ENCODE peak calls at places on chromosomes 2 and 18, in eight cellular contexts. F, P, Z, J, L, O, U and W are unnamed samples. For H3K9me3, the result is how much of the 10 kb centered on the place peaks cover.

GRCh38 chr2:132515010-132515409 is 98.4 kb downstream of the GPR39 start:
- DNase-seq in F (no peak), P (peak), Z (no peak), J (no peak), L (no peak), O (no peak), U (peak), W (no peak)

GRCh38 chr2:166643980-166644379 is 149.9 kb upstream of the SCN7A start:
- DNase-seq in F (no peak), P (no peak), Z (no peak), J (no peak), L (no peak), O (no peak), U (no peak), W (no peak)

GRCh38 chr2:112317303-112318158 is 42.1 kb downstream of the ZC3H6 start:
- DNase-seq in F (no peak), P (no peak), Z (no peak), J (no peak), L (no peak), O (no peak), U (no peak), W (no peak)

GRCh38 chr18:25875574-25875973 is 214.8 kb downstream of the SS18 start:
- DNase-seq in F (no peak), P (no peak), Z (no peak), J (no peak), L (no peak), O (no peak), U (peak), W (no peak)

GRCh38 chr2:3181416-3182010 is 196.1 kb downstream of the EIPR1 start:
- DNase-seq in F (no peak), P (no peak), Z (no peak), J (no peak), L (no peak), O (no peak), U (no peak), W (no peak)

GRCh38 chr18:8116346-8117007 is 492.8 kb upstream of the RAB12 start:
- DNase-seq in F (no peak), P (no peak), Z (no peak), J (no peak), L (peak), O (no peak), U (no peak), W (peak)

GRCh38 chr2:238339814-238340213 is 19.5 kb downstream of the TRAF3IP1 start:
- DNase-seq in F (no peak), P (peak), Z (peak), J (no peak), L (no peak), O (no peak), U (no peak), W (no peak)

GRCh38 chr2:33395660-33396249 is 80.7 kb upstream of the RASGRP3 start:
- DNase-seq in F (no peak), P (peak), Z (peak), J (no peak), L (peak), O (no peak), U (no peak), W (peak)

GRCh38 chr2:230939066-230939591 is 14.1 kb upstream of the GPR55 start:
- DNase-seq in F (no peak), P (no peak), Z (no peak), J (no peak), L (peak), O (no peak), U (no peak), W (no peak)

GRCh38 chr18:7021994-7022840 is 95.4 kb downstream of the LAMA1 start:
- DNase-seq in F (no peak), P (peak), Z (peak), J (no peak), L (peak), O (peak), U (no peak), W (peak)

GRCh38 chr18:9619545-9619944 is 5.2 kb upstream of the PPP4R1 start:
- DNase-seq in F (no peak), P (no peak), Z (no peak), J (no peak), L (no peak), O (no peak), U (no peak), W (peak)

GRCh38 chr2:151827564-151828142 is 568 bp downstream of the ARL5A start:
- DNase-seq in F (no peak), P (peak), Z (peak), J (no peak), L (peak), O (no peak), U (peak), W (peak)

GRCh38 chr2:100986157-100986556 is 15.9 kb upstream of the RPL31 start:
- DNase-seq in F (no peak), P (no peak), Z (no peak), J (no peak), L (no peak), O (no peak), U (no peak), W (no peak)
- H3K9me3 ChIP-seq in F (under half), P (under half), Z (under half), J (under half), L (under half), O (under half), U (under half), W (under half)

GRCh38 chr2:164839914-164840457 is 1.6 kb downstream of the COBLL1 start:
- DNase-seq in F (no peak), P (no peak), Z (no peak), J (no peak), L (no peak), O (no peak), U (no peak), W (peak)
- H3K4me3 ChIP-seq in F (peak), P (no peak), Z (peak), J (peak), L (peak), O (peak), U (peak), W (peak)

GRCh38 chr2:13650586-13651180 is 933.9 kb downstream of the TRIB2 start:
- DNase-seq in F (no peak), P (peak), Z (no peak), J (no peak), L (no peak), O (no peak), U (no peak), W (no peak)
- H3K9me3 ChIP-seq in F (under half), P (under half), Z (under half), J (under half), L (under half), O (under half), U (under half), W (under half)

DNA sequence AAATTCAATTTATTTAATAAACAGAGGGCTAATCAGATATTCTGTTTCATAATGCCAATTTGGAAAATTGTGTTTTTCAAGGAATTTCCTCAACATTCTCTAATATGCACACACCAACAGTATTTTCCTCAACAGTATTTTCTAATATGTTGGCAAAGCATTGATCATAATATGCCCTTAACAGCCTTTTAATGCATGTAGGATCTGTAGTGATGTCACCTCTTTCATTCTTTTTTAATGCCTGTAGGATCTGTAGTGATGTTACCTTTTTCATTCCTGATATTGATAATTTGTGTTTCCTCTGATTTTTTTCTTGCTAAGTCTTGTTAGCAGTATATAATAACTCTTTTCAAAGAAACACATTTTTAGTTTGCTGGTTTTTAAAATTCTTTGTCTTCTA is 15.9 kb downstream of the VWA3B start:
- DNase-seq in F (no peak), P (no peak), Z (no peak), J (no peak), L (no peak), O (no peak), U (no peak), W (no peak)
- H3K4me3 ChIP-seq in F (no peak), P (no peak), Z (no peak), J (no peak), L (no peak), O (no peak), U (no peak), W (no peak)

GRCh38 chr2:86174445-86174844 is 20.8 kb downstream of the IMMT start:
- DNase-seq in F (no peak), P (no peak), Z (no peak), J (no peak), L (no peak), O (no peak), U (no peak), W (no peak)

GRCh38 chr2:86172610-86173009 is 22.7 kb downstream of the IMMT start:
- DNase-seq in F (no peak), P (no peak), Z (no peak), J (no peak), L (no peak), O (no peak), U (no peak), W (no peak)

GRCh38 chr2:86175866-86176265 is 19.4 kb downstream of the IMMT start:
- DNase-seq in F (no peak), P (no peak), Z (no peak), J (no peak), L (no peak), O (no peak), U (no peak), W (no peak)

GRCh38 chr2:86176583-86176982 is 18.7 kb downstream of the IMMT start:
- DNase-seq in F (no peak), P (no peak), Z (no peak), J (no peak), L (no peak), O (no peak), U (no peak), W (no peak)
- H3K9me3 ChIP-seq in F (under half), P (under half), Z (under half), J (under half), L (under half), O (under half), U (under half), W (under half)

GRCh38 chr2:143152652-143153051 is 23.4 kb downstream of the ARHGAP15 start:
- DNase-seq in F (no peak), P (no peak), Z (no peak), J (no peak), L (no peak), O (no peak), U (no peak), W (no peak)
- H3K4me3 ChIP-seq in F (no peak), P (no peak), Z (no peak), J (no peak), L (no peak), O (no peak), U (no peak), W (no peak)

DNA sequence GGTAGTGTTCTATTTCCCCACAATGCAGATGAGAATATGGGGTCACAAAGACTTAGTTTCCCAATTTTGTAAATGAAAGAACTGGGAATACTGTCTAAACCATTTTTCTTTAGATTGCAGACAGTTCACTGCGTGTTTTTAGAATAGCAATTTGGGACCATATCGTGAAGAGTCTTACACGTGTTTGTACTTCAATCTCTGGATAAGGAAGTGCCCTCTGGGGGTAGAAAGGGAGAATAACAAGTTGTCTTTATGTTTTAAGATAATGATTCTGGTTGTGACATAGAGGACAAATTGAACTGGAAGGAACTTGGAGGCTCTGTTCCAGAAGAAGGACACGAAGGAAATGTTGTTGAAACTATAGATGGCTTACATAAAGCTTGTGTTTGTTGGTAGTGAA is 457.7 kb downstream of the CBLN2 start:
- DNase-seq in F (no peak), P (peak), Z (no peak), J (no peak), L (no peak), O (no peak), U (no peak), W (no peak)
- H3K9me3 ChIP-seq in F (under half), P (under half), Z (under half), J (under half), L (under half), O (under half), U (under half), W (under half)

DNA sequence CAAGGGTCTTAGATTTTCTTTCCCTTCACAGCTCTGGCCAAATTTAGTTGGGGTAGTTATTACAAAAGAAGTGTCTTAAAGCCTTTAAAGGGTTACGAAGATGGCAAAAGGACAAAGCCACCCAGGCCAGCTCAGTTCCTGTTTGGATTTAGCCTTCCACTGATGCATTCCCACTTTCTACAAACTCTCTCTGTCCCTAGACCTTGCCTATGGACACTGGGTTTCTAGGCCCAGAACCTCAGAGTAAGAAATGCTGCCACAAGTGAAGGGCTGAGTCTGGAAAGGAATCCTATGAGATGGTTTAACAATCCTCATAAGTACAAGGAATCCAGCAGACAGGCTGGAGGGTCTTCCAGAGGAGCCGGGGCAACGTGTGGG is 13.4 kb downstream of the NFE2L2 start:
- DNase-seq in F (no peak), P (no peak), Z (no peak), J (no peak), L (no peak), O (no peak), U (no peak), W (no peak)
- H3K4me3 ChIP-seq in F (no peak), P (no peak), Z (no peak), J (no peak), L (no peak), O (no peak), U (no peak), W (no peak)

GRCh38 chr2:239640676-239641580 is 240.1 kb upstream of the HDAC4 start:
- DNase-seq in F (no peak), P (no peak), Z (no peak), J (no peak), L (no peak), O (no peak), U (no peak), W (no peak)
- H3K9me3 ChIP-seq in F (under half), P (under half), Z (under half), J (under half), L (under half), O (under half), U (under half), W (under half)